ENCODE peak calls at places on chromosomes 6 and 20, in seven cellular contexts. X is foreskin keratinocyte, O is right atrium auricular region, Z is adrenal gland, C is PC-9, M is choroid plexus epithelial cell, J is HFFc6. Q is an unnamed sample.

GRCh38 chr6:43771858-43772570 is 2.0 kb downstream of the VEGFA start:
- DNase-seq in O (peak), J (peak), C (peak), X (no peak), M (peak), Z (peak), Q (peak)

GRCh38 chr6:108127826-108128225 is 38.0 kb upstream of the NR2E1 start:
- DNase-seq in J (peak), M (no peak), X (peak), Z (no peak), O (no peak), C (peak), Q (no peak)

GRCh38 chr6:27078734-27079357 is 168.7 kb upstream of the PRSS16 start:
- DNase-seq in C (peak), J (peak), X (peak), O (no peak), M (peak), Z (peak), Q (peak)

GRCh38 chr6:129967427-129967826 is 51.0 kb upstream of the L3MBTL3 start:
- DNase-seq in O (no peak), J (no peak), Z (no peak), C (no peak), X (no peak), M (no peak), Q (no peak)

GRCh38 chr6:170489836-170490235 is 63.3 kb downstream of the PSMB1 start:
- DNase-seq in X (no peak), M (peak), O (no peak), C (no peak), J (no peak), Z (no peak), Q (no peak)

GRCh38 chr20:51195419-51195901 is 172.6 kb upstream of the KCNG1 start:
- DNase-seq in Z (no peak), O (no peak), X (peak), C (peak), M (peak), J (no peak), Q (no peak)

GRCh38 chr20:12722096-12722495 is 286.7 kb upstream of the SPTLC3 start:
- DNase-seq in X (peak), O (no peak), Z (no peak), C (no peak), M (no peak), J (no peak), Q (no peak)

GRCh38 chr6:29964553-29964903 is 22.2 kb downstream of the HLA-A start:
- DNase-seq in M (no peak), X (no peak), J (no peak), O (no peak), Z (no peak), C (no peak), Q (no peak)

GRCh38 chr6:148423601-148424270 is 81.1 kb downstream of the SASH1 start:
- DNase-seq in O (no peak), J (no peak), Z (no peak), C (no peak), M (peak), X (no peak), Q (no peak)

GRCh38 chr6:144899161-144899560 is 614.0 kb downstream of the UTRN start:
- DNase-seq in X (no peak), M (peak), Z (no peak), J (peak), O (no peak), C (no peak), Q (no peak)

GRCh38 chr6:84546427-84546914 is 217.9 kb downstream of the TBX18 start:
- DNase-seq in C (no peak), J (peak), O (no peak), Z (no peak), M (peak), X (no peak), Q (no peak)

GRCh38 chr6:63685453-63686379 is 50.1 kb downstream of the PHF3 start:
- DNase-seq in O (no peak), M (no peak), C (no peak), Z (no peak), J (no peak), X (no peak), Q (peak)

GRCh38 chr6:127737768-127738167 is 160.8 kb downstream of the C6orf58 start:
- DNase-seq in O (no peak), C (no peak), M (peak), J (no peak), X (peak), Z (no peak), Q (no peak)

GRCh38 chr20:5297280-5298004 is 19.3 kb downstream of the PROKR2 start:
- DNase-seq in Z (no peak), C (no peak), O (no peak), J (no peak), M (no peak), X (no peak), Q (no peak)

DNA sequence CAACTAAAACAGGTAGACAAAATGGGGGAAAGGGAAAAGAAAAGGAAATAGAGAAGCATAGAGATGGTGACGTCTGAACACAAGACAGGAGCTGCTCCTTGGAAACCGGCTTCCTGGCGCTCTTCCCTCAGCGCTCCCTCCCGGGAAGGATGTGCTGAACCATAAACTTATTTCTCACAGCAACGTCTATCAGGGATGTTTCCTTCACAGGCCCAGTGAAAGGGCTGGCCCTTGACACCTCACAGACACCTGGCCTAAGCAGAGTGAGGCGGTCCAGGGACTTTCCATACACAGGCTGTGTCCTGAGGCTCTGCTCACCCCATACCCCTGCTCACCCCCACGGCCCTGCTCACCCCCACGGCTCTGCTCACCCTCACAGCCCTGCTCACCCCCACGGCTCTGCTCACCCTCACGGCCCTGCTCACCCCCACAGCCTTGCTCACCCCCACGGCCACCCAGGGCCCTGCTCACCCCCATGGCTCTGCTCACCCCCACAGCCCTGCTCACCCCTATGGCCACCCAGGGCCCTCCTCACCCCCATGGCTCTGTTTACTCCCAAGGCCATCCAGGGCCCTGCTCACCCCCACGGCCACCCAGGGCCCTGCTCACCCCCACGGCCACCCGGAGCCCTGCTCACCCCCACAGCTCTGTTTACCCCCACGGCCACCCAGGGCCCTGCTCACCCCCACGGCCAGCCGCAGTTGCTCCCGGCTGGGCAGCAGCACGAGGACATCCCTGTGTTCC is 641 bp downstream of the FRMD1 start:
- DNase-seq in Z (no peak), X (no peak), J (no peak), O (no peak), M (no peak), C (no peak), Q (no peak)
- TF ChIP-seq CTCF in Z (no peak), X (no peak), J (no peak), O (no peak), M (no peak), C (no peak), Q (no peak)

GRCh38 chr20:40666336-40666735 is 22.7 kb downstream of the MAFB start:
- DNase-seq in O (no peak), M (no peak), X (no peak), Z (no peak), C (no peak), J (no peak), Q (no peak)

GRCh38 chr20:40669692-40670091 is 19.3 kb downstream of the MAFB start:
- DNase-seq in O (no peak), M (no peak), Z (no peak), X (no peak), C (no peak), J (no peak), Q (no peak)

GRCh38 chr20:40667503-40667902 is 21.5 kb downstream of the MAFB start:
- DNase-seq in C (no peak), M (no peak), J (no peak), Z (no peak), X (no peak), O (no peak), Q (no peak)

GRCh38 chr20:40670251-40670650 is 18.8 kb downstream of the MAFB start:
- DNase-seq in X (no peak), J (no peak), O (no peak), C (no peak), Z (no peak), M (no peak), Q (no peak)

GRCh38 chr20:40668449-40669228 is 20.4 kb downstream of the MAFB start:
- DNase-seq in M (peak), O (no peak), J (no peak), Z (no peak), X (peak), C (no peak), Q (no peak)
- TF ChIP-seq CTCF in M (no peak), O (no peak), J (no peak), Z (no peak), X (no peak), C (no peak), Q (no peak)

DNA sequence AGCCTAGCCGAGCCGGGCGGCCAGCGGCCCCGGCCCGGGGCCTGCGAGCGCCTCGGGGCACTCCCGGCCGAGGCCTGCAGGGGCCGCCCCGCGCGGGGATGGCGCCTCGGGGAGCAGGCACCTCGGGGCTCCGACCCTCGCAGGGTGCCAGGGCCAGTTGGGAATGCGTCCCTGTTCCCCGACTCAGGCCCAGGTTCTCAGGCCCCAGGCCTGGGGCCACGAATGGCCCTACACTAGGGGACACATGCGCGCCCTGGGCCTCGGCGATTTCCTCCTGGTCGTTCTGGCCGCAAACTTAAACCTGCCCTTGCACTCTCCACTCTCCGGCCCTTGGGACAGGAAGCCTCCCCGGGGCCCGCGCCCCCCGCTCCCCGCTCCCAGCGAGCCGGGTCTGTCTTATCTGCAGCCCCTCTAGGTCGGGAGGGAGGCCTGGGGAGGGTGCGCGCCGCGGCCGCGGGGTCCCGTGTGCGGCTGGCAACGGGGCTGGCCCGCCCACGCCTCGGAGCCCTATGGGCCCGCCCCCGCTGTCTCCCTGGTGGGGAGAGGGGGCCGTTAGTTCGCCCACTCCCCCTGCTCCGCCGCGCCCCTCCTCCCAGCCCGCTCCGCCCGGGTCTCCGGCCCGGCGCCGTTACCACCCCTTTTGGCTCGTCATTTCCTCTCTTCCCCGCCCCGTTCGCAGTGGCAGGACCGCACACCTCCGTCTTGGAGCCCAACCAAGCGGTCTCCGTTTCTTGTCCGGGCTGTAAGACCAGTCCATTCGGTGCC is 611 bp downstream of the NFYA start:
- DNase-seq in O (peak), J (peak), C (peak), X (peak), Z (peak), M (peak), Q (peak)
- TF ChIP-seq CTCF in O (peak), J (peak), C (no peak), X (peak), Z (peak), M (no peak), Q (peak)

GRCh38 chr20:46699651-46700359 is 9.6 kb upstream of the SLC2A10 start:
- DNase-seq in X (peak), M (peak), Z (peak), C (peak), J (peak), O (no peak), Q (no peak)
- TF ChIP-seq CTCF in X (peak), M (peak), Z (peak), C (peak), J (peak), O (peak), Q (no peak)

DNA sequence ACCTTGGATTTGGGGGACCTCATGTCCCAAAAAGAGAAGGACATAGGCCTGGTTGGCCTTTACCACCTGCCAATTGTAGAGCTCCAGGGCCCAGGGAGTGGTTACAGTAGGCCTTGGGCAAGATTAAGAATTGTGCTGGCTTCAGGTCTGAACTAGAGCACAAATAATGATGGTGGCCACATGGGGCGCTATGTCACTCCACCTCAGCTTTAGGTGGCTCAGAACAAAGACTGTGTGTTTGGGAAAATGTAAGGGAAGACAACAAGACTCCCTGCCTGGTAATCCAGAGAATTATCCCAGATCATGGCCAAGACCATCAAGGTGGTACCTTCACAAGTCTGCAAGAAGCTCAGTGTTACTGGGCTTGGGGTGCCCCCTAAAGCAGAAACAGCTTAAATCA is 224.9 kb upstream of the OPRM1 start:
- DNase-seq in O (no peak), Z (no peak), C (no peak), X (no peak), J (no peak), M (no peak), Q (no peak)
- TF ChIP-seq CTCF in O (no peak), Z (no peak), C (peak), X (no peak), J (peak), M (peak), Q (no peak)

DNA sequence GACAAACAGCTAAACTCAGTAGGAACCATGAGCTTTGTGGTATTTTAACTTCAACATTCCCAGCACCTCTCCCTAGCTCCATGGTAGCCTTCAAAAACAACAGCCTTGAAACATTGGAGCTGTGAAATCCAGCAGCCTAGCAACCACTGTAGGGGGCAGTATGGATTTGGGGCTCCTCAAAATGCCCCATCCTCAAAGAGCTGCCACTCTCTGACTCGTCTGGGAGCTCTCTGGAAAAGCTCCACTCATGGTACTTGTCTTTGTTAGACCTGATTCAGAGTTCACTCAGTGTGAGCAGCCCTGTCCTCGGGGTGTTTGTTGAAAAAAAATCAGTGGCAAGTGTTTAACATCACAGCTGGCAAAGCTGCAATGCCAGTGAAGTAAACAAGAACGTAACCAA is 82.9 kb downstream of the KIF6 start:
- DNase-seq in J (no peak), M (peak), O (no peak), X (no peak), C (no peak), Z (no peak), Q (no peak)
- TF ChIP-seq CTCF in J (no peak), M (peak), O (no peak), X (no peak), C (no peak), Z (no peak), Q (no peak)

GRCh38 chr6:113979930-113980329 is 9.0 kb upstream of the HDAC2 start:
- DNase-seq in M (no peak), O (no peak), C (no peak), J (no peak), Z (no peak), X (no peak), Q (peak)

GRCh38 chr6:113978084-113978675 is 7.2 kb upstream of the HDAC2 start:
- DNase-seq in X (no peak), J (no peak), O (no peak), C (no peak), Z (no peak), M (no peak), Q (no peak)

GRCh38 chr6:113976806-113977205 is 5.9 kb upstream of the HDAC2 start:
- DNase-seq in X (no peak), C (no peak), O (no peak), Z (no peak), M (no peak), J (no peak), Q (no peak)

GRCh38 chr6:113982055-113982550 is 11.2 kb upstream of the HDAC2 start:
- DNase-seq in O (no peak), C (no peak), J (no peak), M (no peak), Z (no peak), X (no peak), Q (no peak)

DNA sequence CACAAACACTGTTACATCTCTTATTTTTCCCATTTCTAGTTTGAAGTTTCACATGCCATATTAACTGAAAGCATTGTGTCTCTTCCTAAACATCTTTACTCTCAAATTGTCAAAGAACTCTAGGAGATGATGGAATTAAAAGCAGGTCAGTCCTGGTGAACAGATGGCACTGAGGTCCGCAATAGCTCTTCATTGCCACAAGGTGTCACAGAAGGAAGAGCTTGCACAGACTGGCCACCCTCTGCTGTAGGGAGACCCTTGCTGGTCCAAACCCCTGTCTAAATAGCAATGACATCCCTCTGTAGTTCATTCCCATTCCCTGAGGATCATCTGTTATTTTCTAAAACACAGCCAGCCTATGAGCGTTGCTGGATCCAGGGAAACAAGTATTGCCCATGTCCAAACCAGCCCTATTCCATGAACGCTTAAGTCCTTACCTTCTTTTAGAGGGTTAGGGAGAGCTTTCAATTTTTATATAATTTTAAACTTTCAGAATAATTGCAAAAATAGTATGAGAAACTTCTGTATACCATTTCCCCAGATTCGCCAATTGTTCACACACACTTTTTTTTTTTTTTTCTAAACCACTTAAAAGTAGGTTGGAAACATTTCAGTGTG is 10.1 kb upstream of the HDAC2 start:
- DNase-seq in X (no peak), M (peak), J (no peak), C (no peak), O (no peak), Z (no peak), Q (peak)
- TF ChIP-seq CTCF in X (peak), M (peak), J (peak), C (peak), O (peak), Z (no peak), Q (peak)

DNA sequence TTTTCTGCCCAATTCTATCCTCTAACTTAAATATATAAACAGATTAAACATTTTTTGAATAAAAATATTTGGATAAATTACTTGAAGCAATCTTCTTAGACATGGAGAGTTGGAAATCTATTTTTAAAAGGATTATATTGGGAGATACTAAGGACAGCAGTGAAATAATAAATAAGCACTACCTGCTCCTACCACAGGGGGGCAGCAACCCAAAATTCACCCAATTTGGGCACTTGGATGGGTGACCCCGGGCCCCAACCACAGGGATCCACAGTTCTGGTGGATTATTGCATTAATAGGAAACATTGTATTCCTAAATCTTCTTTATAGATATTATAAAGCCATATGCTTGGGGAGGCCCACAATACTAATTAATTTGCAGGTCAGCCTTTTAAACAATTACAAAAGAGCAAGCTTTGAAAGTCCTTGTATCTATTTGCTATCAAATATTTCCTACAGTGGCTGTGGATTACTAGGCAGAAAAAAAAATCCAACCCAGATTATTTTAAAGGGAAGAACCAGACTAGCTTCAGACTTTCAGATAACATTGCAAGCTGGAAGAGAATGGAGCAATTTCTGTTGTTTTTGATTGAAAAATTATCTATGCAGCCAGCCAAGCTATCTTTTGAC is 66.4 kb upstream of the PDE10A start:
- DNase-seq in M (peak), Z (peak), J (no peak), O (no peak), X (no peak), C (peak), Q (peak)
- TF ChIP-seq CTCF in M (peak), Z (peak), J (peak), O (peak), X (peak), C (peak), Q (peak)

GRCh38 chr6:143179096-143179495 is 118.4 kb downstream of the AIG1 start:
- DNase-seq in Z (no peak), X (no peak), J (no peak), O (no peak), M (no peak), C (no peak), Q (no peak)
- TF ChIP-seq CTCF in Z (no peak), X (no peak), J (no peak), O (no peak), M (no peak), C (no peak), Q (no peak)

DNA sequence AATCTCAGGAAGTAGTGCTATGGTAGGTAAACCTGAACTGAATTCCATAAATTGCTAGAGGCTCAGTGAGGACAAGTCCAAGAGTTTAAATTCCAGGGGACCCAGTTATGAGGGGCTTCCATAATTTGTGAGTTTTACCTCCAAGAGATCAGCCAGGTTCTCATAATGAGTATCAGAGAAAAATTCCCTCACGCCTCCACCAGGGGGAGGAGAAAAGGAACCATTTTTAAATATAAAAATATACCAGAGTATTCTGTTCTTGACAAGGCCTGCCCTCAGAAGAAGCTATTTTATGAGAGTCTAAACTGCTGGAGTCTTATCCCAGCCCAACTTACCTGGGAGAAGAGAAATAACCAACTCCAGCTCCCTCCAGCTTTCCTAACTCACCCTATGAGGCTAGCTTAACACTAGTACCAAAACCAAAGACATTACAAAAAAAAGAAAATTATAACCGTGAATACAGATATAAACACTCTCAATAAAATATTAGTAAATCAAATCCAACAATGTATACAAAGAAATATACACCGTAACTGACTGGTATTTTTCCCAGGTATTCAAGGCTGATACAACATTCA is 158.7 kb downstream of the TFAP2A start:
- DNase-seq in O (no peak), M (peak), C (no peak), X (no peak), Z (no peak), J (no peak), Q (peak)
- TF ChIP-seq CTCF in O (peak), M (peak), C (peak), X (peak), Z (peak), J (peak), Q (peak)